ENCODE peak calls at places on chromosomes 5 and 9, in six cellular contexts. R is psoas muscle, Y is ovary, A is SJSA1, C is mammary epithelial cell, K is heart right ventricle. I is an unnamed sample. For H3K4me1, the result is how much of the 10 kb centered on the place peaks cover.

GRCh38 chr9:113603773-113604172 is 140.2 kb downstream of the RGS3 start:
- DNase-seq in K (no peak), A (no peak), Y (no peak), C (no peak), R (peak), I (no peak)

GRCh38 chr5:117812866-117813265 is 1175.5 kb downstream of the DTWD2 start:
- DNase-seq in K (no peak), Y (no peak), R (no peak), C (no peak), A (no peak), I (no peak)

GRCh38 chr5:17054911-17055310 is 118.8 kb upstream of the MYO10 start:
- DNase-seq in C (no peak), Y (no peak), R (no peak), A (no peak), K (no peak), I (no peak)

GRCh38 chr9:91589101-91589553 is 165.5 kb upstream of the NFIL3 start:
- DNase-seq in Y (peak), C (peak), A (peak), K (no peak), R (no peak), I (no peak)

GRCh38 chr9:111516061-111516465 is 8.9 kb upstream of the ZNF483 start:
- DNase-seq in K (no peak), Y (no peak), C (no peak), R (no peak), A (no peak), I (peak)

GRCh38 chr5:50934343-50934742 is 267.9 kb downstream of the PARP8 start:
- DNase-seq in C (no peak), R (no peak), Y (no peak), K (no peak), A (no peak), I (no peak)

GRCh38 chr5:68232272-68232671 is 16.7 kb downstream of the PIK3R1 start:
- DNase-seq in Y (no peak), K (no peak), R (no peak), C (no peak), A (no peak), I (no peak)

GRCh38 chr9:35659340-35659739 is 1.2 kb downstream of the CCDC107 start:
- DNase-seq in R (no peak), A (peak), Y (no peak), K (no peak), C (peak), I (peak)

GRCh38 chr5:174145821-174146220 is 100.3 kb downstream of the NSG2 start:
- DNase-seq in A (no peak), C (no peak), R (no peak), K (no peak), Y (no peak), I (no peak)

GRCh38 chr5:174091006-174091578 is 45.6 kb downstream of the NSG2 start:
- DNase-seq in K (no peak), R (no peak), A (no peak), C (no peak), Y (no peak), I (no peak)

DNA sequence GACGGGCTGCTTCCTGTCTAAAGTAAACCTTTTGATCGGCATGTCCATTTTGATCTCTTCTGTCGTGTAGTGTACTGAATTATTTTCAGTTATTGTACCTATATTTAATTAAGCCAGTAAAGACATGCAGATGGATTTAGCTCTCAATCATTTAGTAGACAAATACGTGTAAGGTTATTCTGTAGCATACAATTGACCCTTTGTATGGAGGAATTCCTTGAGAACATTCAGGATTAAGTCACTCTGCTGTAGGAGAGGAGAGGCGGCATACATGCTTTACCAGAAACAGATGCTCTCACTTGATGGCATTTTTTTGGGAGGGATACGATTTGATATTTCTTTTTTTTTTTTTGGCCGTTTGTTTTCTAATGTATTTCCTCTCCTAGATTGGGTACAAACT is 141.0 kb downstream of the PBX3 start:
- DNase-seq in C (peak), K (no peak), A (no peak), R (no peak), Y (no peak), I (no peak)
- H3K4me1 ChIP-seq in C (under half), K (under half), A (under half), R (under half), Y (under half), I (under half)

GRCh38 chr5:56164371-56164770 is 68.8 kb downstream of the ANKRD55 start:
- DNase-seq in R (no peak), K (no peak), Y (peak), A (no peak), C (no peak), I (no peak)
- H3K4me1 ChIP-seq in R (under half), K (half or more), Y (under half), A (half or more), C (under half), I (under half)

GRCh38 chr5:151678713-151679112 is 8.0 kb downstream of the SPARC start:
- DNase-seq in A (no peak), K (no peak), C (no peak), R (no peak), Y (no peak), I (no peak)
- H3K4me1 ChIP-seq in A (half or more), K (half or more), C (under half), R (half or more), Y (half or more), I (under half)

GRCh38 chr9:108316633-108317032 is 539.2 kb downstream of the ACTL7B start:
- DNase-seq in R (no peak), Y (no peak), K (no peak), A (no peak), C (no peak), I (no peak)

GRCh38 chr9:108323615-108324014 is 532.2 kb downstream of the ACTL7B start:
- DNase-seq in A (no peak), C (peak), R (no peak), Y (no peak), K (no peak), I (peak)

GRCh38 chr9:108325406-108325805 is 530.4 kb downstream of the ACTL7B start:
- DNase-seq in R (no peak), C (no peak), A (no peak), Y (no peak), K (no peak), I (no peak)

GRCh38 chr9:108322326-108323098 is 533.3 kb downstream of the ACTL7B start:
- DNase-seq in C (peak), R (no peak), Y (no peak), K (no peak), A (no peak), I (peak)
- H3K4me1 ChIP-seq in C (under half), R (under half), Y (under half), K (under half), A (under half), I (under half)